ENCODE peak calls at places on chromosomes 12 and 14, in five cellular contexts. D is AG04450; G is activated CD4-positive, alpha-beta T cell treated with anti-CD3 and anti-CD28 coated beads for 1 hour; A is occipital lobe; Q is stomach. Z is an unnamed sample.

GRCh38 chr12:83472772-83473171 is 786.1 kb downstream of the TMTC2 start:
- DNase-seq in D (no peak), G (no peak), A (no peak), Q (no peak), Z (no peak)

GRCh38 chr14:59363545-59364226 is 101.5 kb downstream of the GPR135 start:
- DNase-seq in D (no peak), G (no peak), A (no peak), Q (no peak), Z (no peak)

GRCh38 chr12:52749827-52750226 is 27.3 kb downstream of the KRT76 start:
- DNase-seq in D (no peak), G (no peak), A (no peak), Q (no peak), Z (no peak)

GRCh38 chr12:118850244-118850825 is 131.0 kb upstream of the SRRM4 start:
- DNase-seq in D (no peak), G (no peak), A (no peak), Q (no peak), Z (no peak)

GRCh38 chr14:83491091-83491490 is 1957.4 kb upstream of the SEL1L start:
- DNase-seq in D (no peak), G (no peak), A (no peak), Q (no peak), Z (no peak)

GRCh38 chr14:92928258-92928629 is 5.3 kb downstream of the CHGA start:
- DNase-seq in D (no peak), G (no peak), A (peak; percentile 51), Q (no peak), Z (no peak)

GRCh38 chr12:52903855-52904508 is 894 bp downstream of the KRT8 start:
- DNase-seq in D (no peak), G (no peak), A (no peak), Q (peak; percentile 78), Z (peak; percentile 34)

GRCh38 chr14:79395061-79395460 is 816.2 kb downstream of the DIO2 start:
- DNase-seq in D (peak; percentile 10), G (no peak), A (no peak), Q (no peak), Z (no peak)

GRCh38 chr12:3752096-3752709 is 706 bp downstream of the CRACR2A start:
- DNase-seq in D (no peak), G (peak; percentile 27), A (no peak), Q (peak; percentile 30), Z (peak; percentile 37)

GRCh38 chr14:104765517-104765916 is 12.6 kb downstream of the SIVA1 start:
- DNase-seq in D (no peak), G (no peak), A (no peak), Q (no peak), Z (no peak)

GRCh38 chr12:116556964-116557706 is 2.0 kb upstream of the MAP1LC3B2 start:
- DNase-seq in D (no peak), G (no peak), A (no peak), Q (no peak), Z (no peak)

GRCh38 chr14:36339817-36340216 is 19.4 kb upstream of the MBIP start:
- DNase-seq in D (no peak), G (no peak), A (no peak), Q (no peak), Z (no peak)

GRCh38 chr12:88977115-88977514 is 375.2 kb downstream of the DUSP6 start:
- DNase-seq in D (no peak), G (no peak), A (no peak), Q (no peak), Z (no peak)

GRCh38 chr12:85829391-85829790 is 6.8 kb downstream of the RASSF9 start:
- DNase-seq in D (peak; percentile 7), G (no peak), A (no peak), Q (no peak), Z (no peak)

GRCh38 chr14:50342211-50343080 is 30.3 kb downstream of the DMAC2L start:
- DNase-seq in D (no peak), G (no peak), A (peak; percentile 69), Q (no peak), Z (no peak)

GRCh38 chr12:98592825-98593322 is 612 bp upstream of the SLC25A3 start:
- DNase-seq in D (no peak), G (no peak), A (no peak), Q (no peak), Z (no peak)